ENCODE peak calls at places on chromosomes 4 and X, in eight cellular contexts. One of them, this sample, is unnamed.

GRCh38 chrX:141278306-141278705 is 36.0 kb upstream of the SPANXC start:
- DNase-seq in ACHN: peak
- DNase-seq in iPS-NIHi11: peak
- DNase-seq in activated gamma-delta T cell treated with anti-CD3 and anti-CD28 coated beads, Interleukin-2, amount 50 U/mL, for 16 hours: no peak
- DNase-seq in HCEC 1CT: peak
- DNase-seq in activated CD4-positive, alpha-beta T cell treated with anti-CD3 and anti-CD28 coated beads, Interleukin-2, amount 10 ng/mL, durations not matched to agents 7 days and 5 days: no peak
- DNase-seq in T follicular helper cell: no peak
- DNase-seq in kidney: no peak
- DNase-seq in this sample: no peak

GRCh38 chrX:68710870-68711576 is 63.6 kb downstream of the STARD8 start:
- DNase-seq in HCEC 1CT: peak
- DNase-seq in activated gamma-delta T cell treated with anti-CD3 and anti-CD28 coated beads, Interleukin-2, amount 50 U/mL, for 16 hours: no peak
- DNase-seq in ACHN: peak
- DNase-seq in activated CD4-positive, alpha-beta T cell treated with anti-CD3 and anti-CD28 coated beads, Interleukin-2, amount 10 ng/mL, durations not matched to agents 7 days and 5 days: peak
- DNase-seq in T follicular helper cell: no peak
- DNase-seq in iPS-NIHi11: peak
- DNase-seq in kidney: peak
- DNase-seq in this sample: peak

GRCh38 chrX:39654183-39654925 is 443.4 kb downstream of the BCOR start:
- DNase-seq in T follicular helper cell: no peak
- DNase-seq in ACHN: no peak
- DNase-seq in activated CD4-positive, alpha-beta T cell treated with anti-CD3 and anti-CD28 coated beads, Interleukin-2, amount 10 ng/mL, durations not matched to agents 7 days and 5 days: no peak
- DNase-seq in iPS-NIHi11: peak
- DNase-seq in HCEC 1CT: no peak
- DNase-seq in kidney: no peak
- DNase-seq in activated gamma-delta T cell treated with anti-CD3 and anti-CD28 coated beads, Interleukin-2, amount 50 U/mL, for 16 hours: no peak
- DNase-seq in this sample: no peak

GRCh38 chr4:95204267-95204835 is 344.4 kb downstream of the UNC5C start:
- DNase-seq in ACHN: no peak
- DNase-seq in HCEC 1CT: no peak
- DNase-seq in T follicular helper cell: no peak
- DNase-seq in kidney: no peak
- DNase-seq in activated gamma-delta T cell treated with anti-CD3 and anti-CD28 coated beads, Interleukin-2, amount 50 U/mL, for 16 hours: no peak
- DNase-seq in activated CD4-positive, alpha-beta T cell treated with anti-CD3 and anti-CD28 coated beads, Interleukin-2, amount 10 ng/mL, durations not matched to agents 7 days and 5 days: no peak
- DNase-seq in iPS-NIHi11: no peak
- DNase-seq in this sample: no peak

GRCh38 chr4:52204921-52205320 is 153.8 kb downstream of the SPATA18 start:
- DNase-seq in iPS-NIHi11: no peak
- DNase-seq in activated gamma-delta T cell treated with anti-CD3 and anti-CD28 coated beads, Interleukin-2, amount 50 U/mL, for 16 hours: no peak
- DNase-seq in HCEC 1CT: no peak
- DNase-seq in kidney: no peak
- DNase-seq in ACHN: no peak
- DNase-seq in T follicular helper cell: no peak
- DNase-seq in activated CD4-positive, alpha-beta T cell treated with anti-CD3 and anti-CD28 coated beads, Interleukin-2, amount 10 ng/mL, durations not matched to agents 7 days and 5 days: no peak
- DNase-seq in this sample: no peak

GRCh38 chr4:87835732-87836131 is 3.0 kb downstream of the MEPE start:
- DNase-seq in kidney: no peak
- DNase-seq in T follicular helper cell: no peak
- DNase-seq in ACHN: no peak
- DNase-seq in HCEC 1CT: no peak
- DNase-seq in iPS-NIHi11: no peak
- DNase-seq in activated gamma-delta T cell treated with anti-CD3 and anti-CD28 coated beads, Interleukin-2, amount 50 U/mL, for 16 hours: no peak
- DNase-seq in activated CD4-positive, alpha-beta T cell treated with anti-CD3 and anti-CD28 coated beads, Interleukin-2, amount 10 ng/mL, durations not matched to agents 7 days and 5 days: no peak
- DNase-seq in this sample: no peak

GRCh38 chrX:69153060-69153730 is 12.1 kb downstream of the PJA1 start:
- DNase-seq in kidney: peak
- DNase-seq in T follicular helper cell: no peak
- DNase-seq in iPS-NIHi11: peak
- DNase-seq in activated gamma-delta T cell treated with anti-CD3 and anti-CD28 coated beads, Interleukin-2, amount 50 U/mL, for 16 hours: no peak
- DNase-seq in HCEC 1CT: peak
- DNase-seq in ACHN: no peak
- DNase-seq in activated CD4-positive, alpha-beta T cell treated with anti-CD3 and anti-CD28 coated beads, Interleukin-2, amount 10 ng/mL, durations not matched to agents 7 days and 5 days: no peak
- DNase-seq in this sample: no peak

GRCh38 chr4:53315300-53315699 is 50.6 kb downstream of the SCFD2 start:
- DNase-seq in activated CD4-positive, alpha-beta T cell treated with anti-CD3 and anti-CD28 coated beads, Interleukin-2, amount 10 ng/mL, durations not matched to agents 7 days and 5 days: no peak
- DNase-seq in HCEC 1CT: no peak
- DNase-seq in activated gamma-delta T cell treated with anti-CD3 and anti-CD28 coated beads, Interleukin-2, amount 50 U/mL, for 16 hours: no peak
- DNase-seq in iPS-NIHi11: peak
- DNase-seq in kidney: no peak
- DNase-seq in T follicular helper cell: no peak
- DNase-seq in ACHN: no peak
- DNase-seq in this sample: no peak

GRCh38 chr4:33628296-33628695 is 2616.0 kb downstream of the ARAP2 start:
- DNase-seq in T follicular helper cell: no peak
- DNase-seq in kidney: no peak
- DNase-seq in ACHN: no peak
- DNase-seq in activated gamma-delta T cell treated with anti-CD3 and anti-CD28 coated beads, Interleukin-2, amount 50 U/mL, for 16 hours: no peak
- DNase-seq in iPS-NIHi11: no peak
- DNase-seq in HCEC 1CT: no peak
- DNase-seq in activated CD4-positive, alpha-beta T cell treated with anti-CD3 and anti-CD28 coated beads, Interleukin-2, amount 10 ng/mL, durations not matched to agents 7 days and 5 days: no peak
- DNase-seq in this sample: no peak

GRCh38 chrX:133419911-133420310 is 4.6 kb upstream of the GPC4 start:
- DNase-seq in T follicular helper cell: no peak
- DNase-seq in kidney: no peak
- DNase-seq in activated CD4-positive, alpha-beta T cell treated with anti-CD3 and anti-CD28 coated beads, Interleukin-2, amount 10 ng/mL, durations not matched to agents 7 days and 5 days: no peak
- DNase-seq in activated gamma-delta T cell treated with anti-CD3 and anti-CD28 coated beads, Interleukin-2, amount 50 U/mL, for 16 hours: no peak
- DNase-seq in ACHN: no peak
- DNase-seq in HCEC 1CT: no peak
- DNase-seq in iPS-NIHi11: no peak
- DNase-seq in this sample: no peak

GRCh38 chrX:124378643-124379042 is 32.3 kb downstream of the SH2D1A start:
- DNase-seq in ACHN: no peak
- DNase-seq in HCEC 1CT: no peak
- DNase-seq in kidney: no peak
- DNase-seq in T follicular helper cell: no peak
- DNase-seq in activated CD4-positive, alpha-beta T cell treated with anti-CD3 and anti-CD28 coated beads, Interleukin-2, amount 10 ng/mL, durations not matched to agents 7 days and 5 days: no peak
- DNase-seq in iPS-NIHi11: no peak
- DNase-seq in activated gamma-delta T cell treated with anti-CD3 and anti-CD28 coated beads, Interleukin-2, amount 50 U/mL, for 16 hours: no peak
- DNase-seq in this sample: no peak

GRCh38 chr4:173134426-173134825 is 34.2 kb upstream of the GALNT7 start:
- DNase-seq in T follicular helper cell: no peak
- DNase-seq in activated gamma-delta T cell treated with anti-CD3 and anti-CD28 coated beads, Interleukin-2, amount 50 U/mL, for 16 hours: no peak
- DNase-seq in HCEC 1CT: no peak
- DNase-seq in kidney: no peak
- DNase-seq in iPS-NIHi11: no peak
- DNase-seq in ACHN: no peak
- DNase-seq in activated CD4-positive, alpha-beta T cell treated with anti-CD3 and anti-CD28 coated beads, Interleukin-2, amount 10 ng/mL, durations not matched to agents 7 days and 5 days: no peak
- DNase-seq in this sample: no peak

GRCh38 chr4:70570796-70571195 is 21.3 kb upstream of the AMBN start:
- DNase-seq in HCEC 1CT: no peak
- DNase-seq in kidney: no peak
- DNase-seq in ACHN: no peak
- DNase-seq in activated CD4-positive, alpha-beta T cell treated with anti-CD3 and anti-CD28 coated beads, Interleukin-2, amount 10 ng/mL, durations not matched to agents 7 days and 5 days: no peak
- DNase-seq in activated gamma-delta T cell treated with anti-CD3 and anti-CD28 coated beads, Interleukin-2, amount 50 U/mL, for 16 hours: no peak
- DNase-seq in T follicular helper cell: no peak
- DNase-seq in iPS-NIHi11: no peak
- DNase-seq in this sample: no peak

GRCh38 chrX:23392195-23392594 is 57.5 kb downstream of the PTCHD1 start:
- DNase-seq in ACHN: no peak
- DNase-seq in iPS-NIHi11: no peak
- DNase-seq in T follicular helper cell: no peak
- DNase-seq in kidney: no peak
- DNase-seq in HCEC 1CT: no peak
- DNase-seq in activated gamma-delta T cell treated with anti-CD3 and anti-CD28 coated beads, Interleukin-2, amount 50 U/mL, for 16 hours: no peak
- DNase-seq in activated CD4-positive, alpha-beta T cell treated with anti-CD3 and anti-CD28 coated beads, Interleukin-2, amount 10 ng/mL, durations not matched to agents 7 days and 5 days: no peak
- DNase-seq in this sample: no peak

GRCh38 chr4:2462218-2462991 is 6.5 kb upstream of the RNF4 start:
- DNase-seq in HCEC 1CT: peak
- DNase-seq in ACHN: peak
- DNase-seq in activated gamma-delta T cell treated with anti-CD3 and anti-CD28 coated beads, Interleukin-2, amount 50 U/mL, for 16 hours: peak
- DNase-seq in kidney: peak
- DNase-seq in activated CD4-positive, alpha-beta T cell treated with anti-CD3 and anti-CD28 coated beads, Interleukin-2, amount 10 ng/mL, durations not matched to agents 7 days and 5 days: peak
- DNase-seq in T follicular helper cell: peak
- DNase-seq in iPS-NIHi11: peak
- DNase-seq in this sample: peak

GRCh38 chr4:110516106-110516922 is 40.4 kb downstream of the ENPEP start:
- DNase-seq in activated CD4-positive, alpha-beta T cell treated with anti-CD3 and anti-CD28 coated beads, Interleukin-2, amount 10 ng/mL, durations not matched to agents 7 days and 5 days: peak
- DNase-seq in T follicular helper cell: peak
- DNase-seq in HCEC 1CT: peak
- DNase-seq in activated gamma-delta T cell treated with anti-CD3 and anti-CD28 coated beads, Interleukin-2, amount 50 U/mL, for 16 hours: peak
- DNase-seq in iPS-NIHi11: peak
- DNase-seq in kidney: no peak
- DNase-seq in ACHN: peak
- DNase-seq in this sample: peak

GRCh38 chr4:41885456-41885855 is 49.8 kb upstream of the TMEM33 start:
- DNase-seq in iPS-NIHi11: no peak
- DNase-seq in kidney: no peak
- DNase-seq in activated gamma-delta T cell treated with anti-CD3 and anti-CD28 coated beads, Interleukin-2, amount 50 U/mL, for 16 hours: no peak
- DNase-seq in T follicular helper cell: no peak
- DNase-seq in activated CD4-positive, alpha-beta T cell treated with anti-CD3 and anti-CD28 coated beads, Interleukin-2, amount 10 ng/mL, durations not matched to agents 7 days and 5 days: no peak
- DNase-seq in ACHN: no peak
- DNase-seq in HCEC 1CT: no peak
- DNase-seq in this sample: no peak

GRCh38 chr4:32560306-32560705 is 1840.1 kb downstream of the PCDH7 start:
- DNase-seq in ACHN: peak
- DNase-seq in iPS-NIHi11: peak
- DNase-seq in kidney: no peak
- DNase-seq in activated CD4-positive, alpha-beta T cell treated with anti-CD3 and anti-CD28 coated beads, Interleukin-2, amount 10 ng/mL, durations not matched to agents 7 days and 5 days: no peak
- DNase-seq in HCEC 1CT: no peak
- DNase-seq in T follicular helper cell: no peak
- DNase-seq in activated gamma-delta T cell treated with anti-CD3 and anti-CD28 coated beads, Interleukin-2, amount 50 U/mL, for 16 hours: no peak
- DNase-seq in this sample: no peak

GRCh38 chr4:26331380-26331945 is 10.6 kb downstream of the RBPJ start:
- DNase-seq in HCEC 1CT: no peak
- DNase-seq in kidney: no peak
- DNase-seq in ACHN: no peak
- DNase-seq in iPS-NIHi11: no peak
- DNase-seq in activated CD4-positive, alpha-beta T cell treated with anti-CD3 and anti-CD28 coated beads, Interleukin-2, amount 10 ng/mL, durations not matched to agents 7 days and 5 days: no peak
- DNase-seq in T follicular helper cell: no peak
- DNase-seq in activated gamma-delta T cell treated with anti-CD3 and anti-CD28 coated beads, Interleukin-2, amount 50 U/mL, for 16 hours: no peak
- DNase-seq in this sample: no peak

GRCh38 chrX:53239474-53239873 is 14.5 kb upstream of the KDM5C start:
- DNase-seq in kidney: no peak
- DNase-seq in activated CD4-positive, alpha-beta T cell treated with anti-CD3 and anti-CD28 coated beads, Interleukin-2, amount 10 ng/mL, durations not matched to agents 7 days and 5 days: peak
- DNase-seq in ACHN: no peak
- DNase-seq in activated gamma-delta T cell treated with anti-CD3 and anti-CD28 coated beads, Interleukin-2, amount 50 U/mL, for 16 hours: peak
- DNase-seq in HCEC 1CT: no peak
- DNase-seq in iPS-NIHi11: peak
- DNase-seq in T follicular helper cell: no peak
- DNase-seq in this sample: no peak

GRCh38 chr4:99763635-99764101 is 53.0 kb upstream of the DAPP1 start:
- DNase-seq in activated CD4-positive, alpha-beta T cell treated with anti-CD3 and anti-CD28 coated beads, Interleukin-2, amount 10 ng/mL, durations not matched to agents 7 days and 5 days: no peak
- DNase-seq in iPS-NIHi11: no peak
- DNase-seq in HCEC 1CT: peak
- DNase-seq in activated gamma-delta T cell treated with anti-CD3 and anti-CD28 coated beads, Interleukin-2, amount 50 U/mL, for 16 hours: no peak
- DNase-seq in ACHN: peak
- DNase-seq in T follicular helper cell: no peak
- DNase-seq in kidney: no peak
- DNase-seq in this sample: no peak

GRCh38 chrX:38879631-38880220 is 78.5 kb downstream of the MID1IP1 start:
- DNase-seq in kidney: no peak
- DNase-seq in activated gamma-delta T cell treated with anti-CD3 and anti-CD28 coated beads, Interleukin-2, amount 50 U/mL, for 16 hours: no peak
- DNase-seq in HCEC 1CT: no peak
- DNase-seq in T follicular helper cell: no peak
- DNase-seq in activated CD4-positive, alpha-beta T cell treated with anti-CD3 and anti-CD28 coated beads, Interleukin-2, amount 10 ng/mL, durations not matched to agents 7 days and 5 days: peak
- DNase-seq in iPS-NIHi11: no peak
- DNase-seq in ACHN: no peak
- DNase-seq in this sample: peak

GRCh38 chrX:63751481-63751880 is 33.5 kb downstream of the ARHGEF9 start:
- DNase-seq in T follicular helper cell: no peak
- DNase-seq in ACHN: no peak
- DNase-seq in iPS-NIHi11: no peak
- DNase-seq in HCEC 1CT: no peak
- DNase-seq in activated CD4-positive, alpha-beta T cell treated with anti-CD3 and anti-CD28 coated beads, Interleukin-2, amount 10 ng/mL, durations not matched to agents 7 days and 5 days: no peak
- DNase-seq in kidney: no peak
- DNase-seq in activated gamma-delta T cell treated with anti-CD3 and anti-CD28 coated beads, Interleukin-2, amount 50 U/mL, for 16 hours: no peak
- DNase-seq in this sample: no peak

GRCh38 chr4:78437608-78438088 is 113.9 kb upstream of the ANXA3 start:
- DNase-seq in HCEC 1CT: no peak
- DNase-seq in activated gamma-delta T cell treated with anti-CD3 and anti-CD28 coated beads, Interleukin-2, amount 50 U/mL, for 16 hours: no peak
- DNase-seq in kidney: no peak
- DNase-seq in activated CD4-positive, alpha-beta T cell treated with anti-CD3 and anti-CD28 coated beads, Interleukin-2, amount 10 ng/mL, durations not matched to agents 7 days and 5 days: no peak
- DNase-seq in iPS-NIHi11: no peak
- DNase-seq in T follicular helper cell: no peak
- DNase-seq in ACHN: no peak
- DNase-seq in this sample: no peak

GRCh38 chrX:121103381-121103780 is 56.0 kb downstream of the GLUD2 start:
- DNase-seq in activated gamma-delta T cell treated with anti-CD3 and anti-CD28 coated beads, Interleukin-2, amount 50 U/mL, for 16 hours: no peak
- DNase-seq in activated CD4-positive, alpha-beta T cell treated with anti-CD3 and anti-CD28 coated beads, Interleukin-2, amount 10 ng/mL, durations not matched to agents 7 days and 5 days: no peak
- DNase-seq in HCEC 1CT: no peak
- DNase-seq in iPS-NIHi11: no peak
- DNase-seq in ACHN: no peak
- DNase-seq in T follicular helper cell: no peak
- DNase-seq in kidney: no peak
- DNase-seq in this sample: no peak

GRCh38 chr4:56360071-56360470 is 27.2 kb downstream of the AASDH start:
- DNase-seq in ACHN: no peak
- DNase-seq in activated gamma-delta T cell treated with anti-CD3 and anti-CD28 coated beads, Interleukin-2, amount 50 U/mL, for 16 hours: no peak
- DNase-seq in HCEC 1CT: no peak
- DNase-seq in iPS-NIHi11: no peak
- DNase-seq in kidney: no peak
- DNase-seq in activated CD4-positive, alpha-beta T cell treated with anti-CD3 and anti-CD28 coated beads, Interleukin-2, amount 10 ng/mL, durations not matched to agents 7 days and 5 days: no peak
- DNase-seq in T follicular helper cell: no peak
- DNase-seq in this sample: no peak

GRCh38 chrX:154370300-154370881 is 4.0 kb downstream of the FLNA start:
- DNase-seq in activated CD4-positive, alpha-beta T cell treated with anti-CD3 and anti-CD28 coated beads, Interleukin-2, amount 10 ng/mL, durations not matched to agents 7 days and 5 days: no peak
- DNase-seq in HCEC 1CT: no peak
- DNase-seq in activated gamma-delta T cell treated with anti-CD3 and anti-CD28 coated beads, Interleukin-2, amount 50 U/mL, for 16 hours: no peak
- DNase-seq in kidney: peak
- DNase-seq in ACHN: no peak
- DNase-seq in iPS-NIHi11: no peak
- DNase-seq in T follicular helper cell: no peak
- DNase-seq in this sample: peak

GRCh38 chrX:15674514-15674898 is 9.9 kb upstream of the CLTRN start:
- DNase-seq in activated gamma-delta T cell treated with anti-CD3 and anti-CD28 coated beads, Interleukin-2, amount 50 U/mL, for 16 hours: peak
- DNase-seq in HCEC 1CT: peak
- DNase-seq in ACHN: peak
- DNase-seq in iPS-NIHi11: peak
- DNase-seq in kidney: peak
- DNase-seq in activated CD4-positive, alpha-beta T cell treated with anti-CD3 and anti-CD28 coated beads, Interleukin-2, amount 10 ng/mL, durations not matched to agents 7 days and 5 days: peak
- DNase-seq in T follicular helper cell: peak
- DNase-seq in this sample: peak

GRCh38 chr4:102994803-102995202 is 24.7 kb downstream of the SLC9B1 start:
- DNase-seq in HCEC 1CT: no peak
- DNase-seq in ACHN: no peak
- DNase-seq in T follicular helper cell: no peak
- DNase-seq in kidney: no peak
- DNase-seq in iPS-NIHi11: no peak
- DNase-seq in activated gamma-delta T cell treated with anti-CD3 and anti-CD28 coated beads, Interleukin-2, amount 50 U/mL, for 16 hours: no peak
- DNase-seq in activated CD4-positive, alpha-beta T cell treated with anti-CD3 and anti-CD28 coated beads, Interleukin-2, amount 10 ng/mL, durations not matched to agents 7 days and 5 days: no peak
- DNase-seq in this sample: no peak

GRCh38 chr4:8010618-8011017 is 71.0 kb upstream of the AFAP1 start:
- DNase-seq in iPS-NIHi11: peak
- DNase-seq in kidney: peak
- DNase-seq in HCEC 1CT: no peak
- DNase-seq in activated CD4-positive, alpha-beta T cell treated with anti-CD3 and anti-CD28 coated beads, Interleukin-2, amount 10 ng/mL, durations not matched to agents 7 days and 5 days: no peak
- DNase-seq in activated gamma-delta T cell treated with anti-CD3 and anti-CD28 coated beads, Interleukin-2, amount 50 U/mL, for 16 hours: no peak
- DNase-seq in T follicular helper cell: no peak
- DNase-seq in ACHN: no peak
- DNase-seq in this sample: peak

GRCh38 chrX:105191878-105192277 is 28.6 kb downstream of the TEX13A start:
- DNase-seq in activated CD4-positive, alpha-beta T cell treated with anti-CD3 and anti-CD28 coated beads, Interleukin-2, amount 10 ng/mL, durations not matched to agents 7 days and 5 days: no peak
- DNase-seq in activated gamma-delta T cell treated with anti-CD3 and anti-CD28 coated beads, Interleukin-2, amount 50 U/mL, for 16 hours: no peak
- DNase-seq in T follicular helper cell: no peak
- DNase-seq in iPS-NIHi11: peak
- DNase-seq in kidney: no peak
- DNase-seq in ACHN: peak
- DNase-seq in HCEC 1CT: peak
- DNase-seq in this sample: no peak

GRCh38 chr4:186557061-186557460 is 1.7 kb upstream of the MTNR1A start:
- DNase-seq in activated gamma-delta T cell treated with anti-CD3 and anti-CD28 coated beads, Interleukin-2, amount 50 U/mL, for 16 hours: no peak
- DNase-seq in ACHN: no peak
- DNase-seq in kidney: no peak
- DNase-seq in activated CD4-positive, alpha-beta T cell treated with anti-CD3 and anti-CD28 coated beads, Interleukin-2, amount 10 ng/mL, durations not matched to agents 7 days and 5 days: no peak
- DNase-seq in T follicular helper cell: no peak
- DNase-seq in HCEC 1CT: no peak
- DNase-seq in iPS-NIHi11: no peak
- DNase-seq in this sample: no peak

GRCh38 chr4:40349561-40350198 is 14.5 kb downstream of the CHRNA9 start:
- DNase-seq in iPS-NIHi11: no peak
- DNase-seq in HCEC 1CT: peak
- DNase-seq in activated CD4-positive, alpha-beta T cell treated with anti-CD3 and anti-CD28 coated beads, Interleukin-2, amount 10 ng/mL, durations not matched to agents 7 days and 5 days: no peak
- DNase-seq in kidney: no peak
- DNase-seq in activated gamma-delta T cell treated with anti-CD3 and anti-CD28 coated beads, Interleukin-2, amount 50 U/mL, for 16 hours: no peak
- DNase-seq in T follicular helper cell: no peak
- DNase-seq in ACHN: no peak
- DNase-seq in this sample: no peak

GRCh38 chr4:55553442-55553841 is 6.7 kb upstream of the CLOCK start:
- DNase-seq in ACHN: no peak
- DNase-seq in kidney: no peak
- DNase-seq in activated gamma-delta T cell treated with anti-CD3 and anti-CD28 coated beads, Interleukin-2, amount 50 U/mL, for 16 hours: no peak
- DNase-seq in HCEC 1CT: peak
- DNase-seq in iPS-NIHi11: peak
- DNase-seq in activated CD4-positive, alpha-beta T cell treated with anti-CD3 and anti-CD28 coated beads, Interleukin-2, amount 10 ng/mL, durations not matched to agents 7 days and 5 days: peak
- DNase-seq in T follicular helper cell: no peak
- DNase-seq in this sample: no peak